ENCODE peak calls at places on chromosome 12, in nine cellular contexts. B, O, F, T, W, E, S, D and H are unnamed samples.
A peak's percentile ranks its signal among the peaks of the same experiment; 100 is the strongest.

GRCh38 chr12:129762436-129762835 is 141.4 kb downstream of the TMEM132D start:
- DNase-seq in D (no peak), E (no peak), F (no peak), T (no peak), B (no peak), S (no peak), W (no peak), O (no peak), H (no peak)

GRCh38 chr12:13843841-13844240 is 137.6 kb downstream of the GRIN2B start:
- DNase-seq in W (no peak), S (no peak), E (peak; percentile 37), D (no peak), B (no peak), F (no peak), O (no peak), T (no peak), H (no peak)

GRCh38 chr12:100268835-100269564 is 2.0 kb downstream of the SCYL2 start:
- DNase-seq in T (no peak), F (no peak), E (no peak), D (no peak), B (peak; percentile 30), W (no peak), O (no peak), S (no peak), H (no peak)

GRCh38 chr12:42213954-42214426 is 24.1 kb downstream of the YAF2 start:
- DNase-seq in W (no peak), O (no peak), B (peak; percentile 24), T (peak; percentile 13), F (no peak), D (no peak), S (peak; percentile 12), E (no peak), H (peak; percentile 82)

GRCh38 chr12:74646831-74647230 is 109.2 kb downstream of the ATXN7L3B start:
- DNase-seq in B (no peak), O (no peak), S (no peak), T (no peak), W (no peak), F (no peak), E (no peak), D (no peak), H (no peak)

GRCh38 chr12:53474819-53475218 is 22.9 kb downstream of the PCBP2 start:
- DNase-seq in O (no peak), E (no peak), W (no peak), T (no peak), S (no peak), F (no peak), D (no peak), B (no peak), H (no peak)

GRCh38 chr12:95943231-95943842 is at the start of gene AMDHD1:
- DNase-seq in D (no peak), F (no peak), W (peak; percentile 45), S (peak; percentile 62), O (peak; percentile 77), E (no peak), T (peak; percentile 15), B (peak; percentile 59), H (peak; percentile 56)

GRCh38 chr12:89016970-89017778 is 335.1 kb downstream of the DUSP6 start:
- DNase-seq in W (peak; percentile 44), D (no peak), F (no peak), B (peak; percentile 85), S (no peak), O (peak; percentile 51), T (peak; percentile 53), E (no peak), H (no peak)

GRCh38 chr12:43914391-43914790 is 78.5 kb downstream of the TMEM117 start:
- DNase-seq in S (no peak), O (no peak), E (no peak), B (no peak), T (no peak), W (no peak), F (no peak), D (no peak), H (no peak)

GRCh38 chr12:32559434-32559833 is 119.7 kb upstream of the DNM1L start:
- DNase-seq in D (no peak), T (no peak), E (no peak), B (no peak), O (no peak), S (no peak), W (no peak), F (no peak), H (no peak)

GRCh38 chr12:123075092-123075491 is 75.8 kb downstream of the PITPNM2 start:
- DNase-seq in O (no peak), W (no peak), F (no peak), E (no peak), S (no peak), T (no peak), B (no peak), D (no peak), H (no peak)

GRCh38 chr12:132740313-132740646 is 21.4 kb downstream of the ANKLE2 start:
- DNase-seq in T (no peak), O (no peak), F (no peak), W (no peak), S (no peak), E (no peak), B (no peak), D (no peak), H (no peak)

GRCh38 chr12:132741620-132742019 is 20.0 kb downstream of the ANKLE2 start:
- DNase-seq in T (no peak), S (no peak), W (no peak), O (no peak), F (no peak), D (no peak), B (no peak), E (no peak), H (no peak)

GRCh38 chr12:132740652-132741051 is 21.0 kb downstream of the ANKLE2 start:
- DNase-seq in B (no peak), W (no peak), S (no peak), E (no peak), F (no peak), D (no peak), O (no peak), T (no peak), H (no peak)

GRCh38 chr12:132736913-132737312 is 24.7 kb downstream of the ANKLE2 start:
- DNase-seq in D (no peak), W (no peak), S (no peak), E (no peak), F (no peak), B (no peak), O (no peak), T (no peak), H (no peak)

DNA sequence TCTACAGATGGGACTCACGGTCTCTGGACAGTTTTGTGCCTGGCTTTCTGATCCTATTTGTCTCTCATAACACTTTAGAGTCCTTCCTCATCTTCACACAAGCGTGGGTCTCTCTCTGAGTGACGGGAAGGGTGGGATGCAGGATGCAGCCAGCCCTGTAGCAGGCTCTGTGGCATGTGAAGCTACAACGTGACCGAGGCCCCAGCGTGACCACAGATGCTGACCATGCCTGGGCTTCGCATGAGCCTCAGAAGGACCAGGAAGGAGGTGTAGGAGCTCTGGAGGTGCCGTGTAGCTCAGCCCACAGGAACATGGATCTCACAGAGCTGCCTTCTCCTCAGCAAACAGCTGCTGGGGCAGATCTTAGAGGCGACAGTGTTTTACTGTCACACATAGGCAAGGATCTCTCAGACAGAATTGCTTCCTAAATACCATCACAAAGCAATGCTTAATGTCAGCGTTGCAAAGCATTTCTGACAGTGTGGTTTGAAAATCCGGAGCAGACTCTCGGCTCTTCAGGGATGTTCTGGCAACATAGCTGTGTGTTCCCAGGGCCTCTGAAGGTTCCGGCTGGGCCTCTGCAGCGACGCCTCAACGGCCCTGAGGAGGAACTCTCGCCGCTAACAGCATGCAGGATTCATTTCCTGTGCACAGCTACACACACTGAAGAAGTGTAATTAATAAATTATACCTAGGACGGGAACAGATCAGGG is 21.9 kb downstream of the ANKLE2 start:
- DNase-seq in T (no peak), W (no peak), O (no peak), B (no peak), D (no peak), E (no peak), F (no peak), S (no peak), H (no peak)
- TF ChIP-seq POLR2AphosphoS5 in T (no peak), W (no peak), O (no peak), B (no peak), D (no peak), E (no peak), F (no peak), S (no peak), H (no peak)

DNA sequence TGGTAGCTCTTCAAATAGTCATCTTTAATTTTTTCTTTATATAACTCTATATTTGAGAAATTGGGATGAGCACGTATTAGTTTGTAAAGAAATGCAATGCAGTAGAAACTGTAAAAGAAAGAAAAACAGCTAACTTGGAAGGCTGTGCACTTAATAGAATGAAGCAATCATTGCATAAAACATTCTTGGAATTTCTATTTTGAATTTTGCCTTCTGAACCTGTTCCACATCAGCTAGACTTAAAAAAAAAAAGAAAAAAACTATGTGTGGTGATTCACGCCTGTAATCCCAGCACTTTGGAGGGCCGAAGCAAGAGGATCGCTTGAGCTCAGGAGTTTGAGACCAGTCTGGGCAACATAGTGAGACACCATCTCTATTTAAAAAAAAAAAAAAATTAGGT is 29.4 kb downstream of the SCN8A start:
- DNase-seq in B (no peak), F (no peak), E (no peak), T (no peak), S (no peak), O (no peak), D (no peak), W (no peak), H (no peak)
- H3K4me1 ChIP-seq in B (peaks cover 4% of the 10 kb centered on the region), F (no peaks in the 10 kb centered on the region), E (no peaks in the 10 kb centered on the region), T (no peaks in the 10 kb centered on the region), S (peaks cover 4% of the 10 kb centered on the region), O (peaks cover 2% of the 10 kb centered on the region), D (no peaks in the 10 kb centered on the region), W (peaks cover under 1% of the 10 kb centered on the region), H (no peaks in the 10 kb centered on the region)

GRCh38 chr12:6632026-6632978 is 3.5 kb downstream of the LPAR5 start:
- DNase-seq in S (peak; percentile 53), W (no peak), B (no peak), O (no peak), F (peak; percentile 81), T (no peak), D (no peak), E (no peak), H (no peak)
- TF ChIP-seq POLR2A in S (peak; percentile 11), W (no peak), B (no peak), O (no peak), F (peak; percentile 85), T (no peak), D (no peak), E (no peak), H (no peak)

GRCh38 chr12:116565963-116566362 is 6.8 kb downstream of the MAP1LC3B2 start:
- DNase-seq in B (no peak), D (no peak), S (no peak), O (no peak), F (no peak), E (no peak), T (peak; percentile 57), W (no peak), H (no peak)

GRCh38 chr12:116564080-116564479 is 4.9 kb downstream of the MAP1LC3B2 start:
- DNase-seq in B (no peak), E (no peak), T (no peak), F (no peak), S (no peak), O (no peak), D (no peak), W (peak; percentile 16), H (no peak)

GRCh38 chr12:116563262-116563661 is 4.1 kb downstream of the MAP1LC3B2 start:
- DNase-seq in D (no peak), F (no peak), T (no peak), E (no peak), B (no peak), W (no peak), O (no peak), S (no peak), H (no peak)

GRCh38 chr12:116571089-116571488 is 11.9 kb downstream of the MAP1LC3B2 start:
- DNase-seq in D (no peak), T (no peak), E (no peak), W (no peak), F (no peak), S (no peak), B (no peak), O (no peak), H (no peak)

GRCh38 chr12:116568203-116568602 is 9.0 kb downstream of the MAP1LC3B2 start:
- DNase-seq in O (no peak), S (no peak), T (no peak), E (no peak), F (no peak), D (no peak), W (no peak), B (no peak), H (no peak)
- TF ChIP-seq POLR2AphosphoS5 in O (no peak), S (no peak), T (no peak), E (no peak), F (no peak), D (no peak), W (no peak), B (no peak), H (no peak)